ENCODE peak calls at places on chromosomes 4 and X, in eight cellular contexts. G, X, B, I, F, Q, C and A are unnamed samples.

GRCh38 chrX:63050225-63050624 is 300.9 kb downstream of the SPIN4 start:
- DNase-seq in X (no peak), I (no peak), B (peak), F (no peak), C (no peak), G (no peak), Q (no peak), A (no peak)

GRCh38 chr4:140227286-140227685 is 73.3 kb upstream of the MAML3 start:
- DNase-seq in C (no peak), F (no peak), G (no peak), I (no peak), Q (no peak), B (no peak), X (no peak), A (no peak)

GRCh38 chrX:136819026-136819425 is 38.3 kb upstream of the ARHGEF6 start:
- DNase-seq in G (no peak), I (no peak), Q (no peak), B (no peak), X (no peak), C (no peak), F (no peak), A (no peak)

GRCh38 chr4:76066546-76066945 is 8.0 kb upstream of the ART3 start:
- DNase-seq in C (no peak), G (no peak), F (no peak), Q (no peak), I (no peak), X (no peak), B (no peak), A (no peak)

GRCh38 chr4:6332042-6332668 is 62.5 kb downstream of the WFS1 start:
- DNase-seq in G (no peak), C (peak), Q (no peak), B (peak), X (peak), F (peak), I (no peak), A (no peak)

GRCh38 chr4:149838036-149838435 is 22.4 kb upstream of the IQCM start:
- DNase-seq in F (no peak), C (no peak), X (no peak), Q (no peak), I (no peak), B (no peak), G (no peak), A (no peak)

GRCh38 chrX:9875801-9876200 is 89.6 kb downstream of the SHROOM2 start:
- DNase-seq in C (no peak), X (no peak), B (no peak), F (no peak), Q (no peak), I (no peak), G (no peak), A (no peak)

GRCh38 chrX:97322401-97322800 is 438.7 kb downstream of the RPA4 start:
- DNase-seq in Q (no peak), C (no peak), G (no peak), B (no peak), X (no peak), I (no peak), F (no peak), A (no peak)

GRCh38 chrX:13000311-13000811 is 25.5 kb downstream of the TMSB4X start:
- DNase-seq in I (no peak), C (no peak), G (no peak), F (no peak), B (no peak), X (no peak), Q (no peak), A (no peak)

GRCh38 chr4:27056281-27056680 is 195.6 kb downstream of the STIM2 start:
- DNase-seq in X (no peak), G (no peak), Q (no peak), F (no peak), B (no peak), I (no peak), C (no peak), A (no peak)

GRCh38 chr4:72218953-72219352 is 187.2 kb downstream of the NPFFR2 start:
- DNase-seq in I (no peak), X (no peak), G (no peak), C (no peak), Q (no peak), F (no peak), B (no peak), A (no peak)

GRCh38 chrX:129316461-129316860 is 206.8 kb downstream of the SMARCA1 start:
- DNase-seq in Q (no peak), G (no peak), I (no peak), X (no peak), F (no peak), B (no peak), C (no peak), A (no peak)

GRCh38 chrX:129323115-129323514 is 200.2 kb downstream of the SMARCA1 start:
- DNase-seq in X (no peak), G (no peak), C (no peak), I (no peak), B (no peak), F (no peak), Q (no peak), A (no peak)

DNA sequence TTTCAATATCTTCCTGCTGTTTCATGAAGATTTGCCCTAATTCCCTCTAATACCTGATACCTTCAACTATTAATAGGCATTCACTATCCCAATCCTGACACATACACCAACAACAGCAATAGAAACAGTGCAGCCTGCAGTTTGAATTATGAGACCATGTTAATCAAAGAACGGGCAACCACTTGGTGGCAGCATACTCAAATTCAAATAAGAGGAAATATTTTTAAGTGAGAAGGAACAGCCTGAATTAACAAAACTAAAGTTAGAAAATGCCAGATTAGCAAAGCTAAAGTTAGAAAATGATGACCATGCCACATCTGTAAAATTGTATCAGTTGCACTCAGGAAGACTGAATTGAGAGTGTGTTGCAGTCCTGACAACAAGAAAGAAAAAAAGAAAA is 204.9 kb downstream of the SMARCA1 start:
- DNase-seq in I (no peak), Q (no peak), C (no peak), B (peak), X (peak), G (no peak), F (peak), A (no peak)
- TF ChIP-seq CTCF in I (peak), Q (no peak), C (peak), B (peak), X (no peak), G (no peak), F (peak), A (peak)

GRCh38 chr4:8688041-8688907 is 95.7 kb downstream of the CPZ start:
- DNase-seq in C (no peak), I (no peak), B (no peak), G (no peak), X (peak), Q (no peak), F (peak), A (peak)
- TF ChIP-seq CTCF in C (peak), I (peak), B (peak), G (peak), X (peak), Q (peak), F (peak), A (peak)

GRCh38 chr4:104901438-104901837 is 245.2 kb upstream of the TET2 start:
- DNase-seq in F (peak), I (no peak), Q (peak), G (no peak), C (no peak), X (no peak), B (no peak), A (no peak)
- TF ChIP-seq CTCF in F (peak), I (no peak), Q (no peak), G (no peak), C (no peak), X (no peak), B (no peak), A (no peak)

GRCh38 chrX:16745102-16745501 is 25.7 kb downstream of the SYAP1 start:
- DNase-seq in C (no peak), B (no peak), F (no peak), I (no peak), X (no peak), Q (no peak), G (no peak), A (no peak)

GRCh38 chrX:16739574-16739973 is 20.2 kb downstream of the SYAP1 start:
- DNase-seq in G (no peak), C (no peak), X (no peak), F (no peak), B (no peak), Q (no peak), I (no peak), A (no peak)

GRCh38 chrX:16745659-16746058 is 26.2 kb downstream of the SYAP1 start:
- DNase-seq in F (no peak), Q (no peak), G (no peak), B (no peak), X (no peak), C (no peak), I (no peak), A (no peak)

GRCh38 chrX:16748425-16748824 is 29.0 kb downstream of the SYAP1 start:
- DNase-seq in Q (no peak), I (no peak), C (no peak), B (no peak), G (no peak), X (no peak), F (no peak), A (no peak)

GRCh38 chrX:16743604-16744325 is 24.4 kb downstream of the SYAP1 start:
- DNase-seq in X (no peak), I (peak), B (no peak), F (no peak), G (peak), C (no peak), Q (no peak), A (no peak)
- TF ChIP-seq CTCF in X (no peak), I (peak), B (no peak), F (peak), G (peak), C (no peak), Q (no peak), A (no peak)

DNA sequence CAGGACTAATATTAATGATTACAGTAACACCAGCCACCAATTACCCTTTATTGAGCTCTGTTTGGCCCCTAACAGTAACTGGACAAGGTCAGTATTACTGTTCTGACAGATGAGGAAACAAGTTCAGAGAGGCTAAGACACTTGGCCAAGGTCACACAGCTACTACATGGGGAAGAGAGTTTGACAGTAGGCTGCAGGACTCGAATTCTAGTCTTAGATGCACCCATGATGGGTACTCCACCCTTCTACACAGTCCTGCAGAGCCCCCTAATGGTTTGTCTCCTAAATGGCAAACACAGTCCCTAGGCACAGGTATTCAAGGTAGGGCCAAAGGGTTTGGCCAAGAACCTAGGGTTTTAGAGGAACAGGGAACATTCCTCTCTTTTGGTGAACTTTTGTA is 93.9 kb downstream of the NSUN7 start:
- DNase-seq in B (peak), F (no peak), X (no peak), Q (no peak), I (no peak), C (no peak), G (no peak), A (no peak)
- TF ChIP-seq CTCF in B (peak), F (no peak), X (no peak), Q (no peak), I (no peak), C (peak), G (peak), A (peak)

DNA sequence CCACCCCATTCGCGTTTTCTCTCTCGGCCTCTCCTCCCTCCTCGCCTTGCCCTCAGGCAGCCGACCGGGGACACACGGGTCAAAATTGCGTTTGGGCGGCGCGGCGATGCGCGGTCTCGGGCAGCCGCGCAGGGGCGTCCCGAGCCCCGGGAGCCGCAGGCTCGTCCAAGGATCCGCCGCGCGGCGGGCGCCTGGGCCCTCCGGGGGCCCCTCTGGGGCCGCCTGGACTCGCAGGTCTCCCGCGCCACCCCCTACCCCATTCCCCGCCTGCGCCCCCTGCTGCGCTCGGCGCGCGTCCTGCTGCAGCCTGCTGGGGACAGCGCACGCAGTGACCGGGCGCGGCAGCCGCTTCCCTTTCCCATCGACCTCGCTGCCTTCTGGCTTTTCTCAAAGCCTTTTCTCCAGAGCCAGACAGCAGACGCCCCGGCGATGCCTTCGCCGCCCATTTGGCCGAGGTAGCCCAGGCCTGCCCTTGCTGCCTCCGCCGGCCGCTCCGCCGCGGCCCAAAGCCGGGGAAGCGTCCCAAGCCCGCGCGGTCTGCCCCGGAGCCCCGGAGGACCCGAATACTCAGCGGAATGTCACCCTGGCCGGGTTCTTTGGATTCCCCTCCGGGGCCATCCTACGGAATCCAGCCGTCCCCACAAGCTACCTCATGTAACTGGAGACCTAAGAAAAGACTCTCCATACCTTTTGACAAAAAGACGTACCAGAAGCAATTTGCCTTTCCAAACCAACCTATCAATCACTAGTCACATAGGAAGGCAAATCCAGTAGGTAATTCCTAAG is 16.5 kb downstream of the POU4F2 start:
- DNase-seq in X (peak), C (no peak), Q (no peak), F (peak), G (no peak), B (no peak), I (no peak), A (no peak)
- TF ChIP-seq CTCF in X (no peak), C (no peak), Q (peak), F (no peak), G (peak), B (no peak), I (no peak), A (no peak)

GRCh38 chrX:11758400-11759171 is 549 bp downstream of the MSL3 start:
- DNase-seq in X (peak), I (peak), Q (peak), C (peak), B (peak), G (no peak), F (peak), A (peak)
- TF ChIP-seq CTCF in X (peak), I (peak), Q (peak), C (peak), B (peak), G (peak), F (peak), A (peak)